ENCODE peak calls at places on chromosome 3, in four cellular contexts. One of them, this sample, is unnamed.

GRCh38 chr3:153439780-153440179 is 277.8 kb downstream of the RAP2B start:
- DNase-seq in spleen: no peak
- DNase-seq in GM12891: no peak
- DNase-seq in SK-N-SH: no peak
- DNase-seq in this sample: no peak

GRCh38 chr3:156332304-156332703 is 211.9 kb downstream of the KCNAB1 start:
- DNase-seq in SK-N-SH: no peak
- DNase-seq in spleen: no peak
- DNase-seq in GM12891: no peak
- DNase-seq in this sample: no peak

GRCh38 chr3:143793971-143794370 is 54.3 kb downstream of the SLC9A9 start:
- DNase-seq in spleen: no peak
- DNase-seq in GM12891: no peak
- DNase-seq in SK-N-SH: no peak
- DNase-seq in this sample: no peak

GRCh38 chr3:156341831-156342416 is 213.0 kb downstream of the SSR3 start:
- DNase-seq in GM12891: peak
- DNase-seq in spleen: no peak
- DNase-seq in SK-N-SH: no peak
- DNase-seq in this sample: no peak

GRCh38 chr3:185766645-185767323 is 58.1 kb downstream of the IGF2BP2 start:
- DNase-seq in spleen: no peak
- DNase-seq in GM12891: no peak
- DNase-seq in SK-N-SH: no peak
- DNase-seq in this sample: no peak

GRCh38 chr3:142984255-142984654 is 17.1 kb upstream of the U2SURP start:
- DNase-seq in spleen: no peak
- DNase-seq in GM12891: no peak
- DNase-seq in SK-N-SH: no peak
- DNase-seq in this sample: no peak

GRCh38 chr3:133574260-133574881 is 885 bp downstream of the CDV3 start:
- DNase-seq in GM12891: peak
- DNase-seq in spleen: peak
- DNase-seq in SK-N-SH: peak
- DNase-seq in this sample: no peak

GRCh38 chr3:43178891-43179366 is 73.0 kb upstream of the POMGNT2 start:
- DNase-seq in SK-N-SH: no peak
- DNase-seq in GM12891: no peak
- DNase-seq in spleen: no peak
- DNase-seq in this sample: no peak

GRCh38 chr3:193714523-193715137 is 121.6 kb downstream of the OPA1 start:
- DNase-seq in SK-N-SH: no peak
- DNase-seq in spleen: no peak
- DNase-seq in GM12891: no peak
- DNase-seq in this sample: no peak

GRCh38 chr3:59046839-59047238 is 3.0 kb downstream of the CFAP20DC start:
- DNase-seq in spleen: no peak
- DNase-seq in GM12891: no peak
- DNase-seq in SK-N-SH: no peak
- DNase-seq in this sample: no peak

GRCh38 chr3:149180057-149180573 is 41.5 kb downstream of the CP start:
- DNase-seq in GM12891: no peak
- DNase-seq in SK-N-SH: no peak
- DNase-seq in spleen: no peak
- DNase-seq in this sample: no peak

GRCh38 chr3:170421147-170421641 is 2.5 kb downstream of the CLDN11 start:
- DNase-seq in spleen: peak
- DNase-seq in SK-N-SH: peak
- DNase-seq in GM12891: no peak
- DNase-seq in this sample: no peak

DNA sequence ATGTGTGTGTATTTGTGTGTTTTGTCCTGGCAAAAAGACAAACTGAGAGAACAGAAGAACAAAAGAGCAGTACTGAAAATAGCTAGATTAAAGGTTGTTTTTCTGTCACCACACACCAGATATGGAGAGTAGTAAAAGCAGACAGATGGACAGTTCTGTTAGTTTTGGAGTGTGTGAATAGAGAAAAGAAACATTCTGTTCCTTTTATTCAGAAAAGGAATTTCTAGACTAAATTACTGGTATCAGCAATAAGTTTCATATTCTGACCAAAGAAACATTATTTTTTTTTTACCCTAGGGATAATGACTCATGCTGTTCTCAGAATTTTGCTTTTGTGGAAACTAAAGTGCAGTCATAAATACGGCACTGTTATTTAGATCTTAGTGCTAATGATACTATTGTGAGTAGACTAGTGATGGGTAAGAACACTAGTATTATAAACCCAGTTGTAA is 32.9 kb downstream of the PIK3CA start:
- DNase-seq in spleen: no peak
- DNase-seq in SK-N-SH: no peak
- DNase-seq in GM12891: no peak
- DNase-seq in this sample: no peak
- TF ChIP-seq POLR2AphosphoS5 in spleen: no peak
- TF ChIP-seq POLR2AphosphoS5 in SK-N-SH: no peak
- TF ChIP-seq POLR2AphosphoS5 in GM12891: no peak
- TF ChIP-seq POLR2AphosphoS5 in this sample: no peak

DNA sequence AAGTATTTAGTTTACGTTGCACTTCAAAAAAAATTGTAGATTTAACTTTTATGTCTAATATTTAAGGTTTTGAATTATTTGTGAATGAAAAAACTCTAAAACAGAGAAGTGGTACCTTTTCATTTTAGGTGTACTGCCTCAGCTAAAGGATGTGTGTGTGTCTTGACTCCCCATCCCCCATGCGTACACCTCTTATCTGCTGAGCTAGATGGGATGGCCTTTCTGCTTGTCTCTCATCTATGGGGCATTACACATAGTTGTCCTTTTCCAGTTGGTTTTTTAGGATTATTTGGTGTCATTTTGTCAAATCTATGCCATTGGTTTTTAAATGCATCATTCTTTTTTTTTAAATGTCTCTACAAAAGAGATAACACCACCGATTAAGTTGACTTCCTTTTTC is 110.9 kb downstream of the FNDC3B start:
- DNase-seq in GM12891: no peak
- DNase-seq in spleen: no peak
- DNase-seq in SK-N-SH: no peak
- DNase-seq in this sample: no peak
- TF ChIP-seq POLR2AphosphoS5 in GM12891: no peak
- TF ChIP-seq POLR2AphosphoS5 in spleen: no peak
- TF ChIP-seq POLR2AphosphoS5 in SK-N-SH: no peak
- TF ChIP-seq POLR2AphosphoS5 in this sample: no peak

DNA sequence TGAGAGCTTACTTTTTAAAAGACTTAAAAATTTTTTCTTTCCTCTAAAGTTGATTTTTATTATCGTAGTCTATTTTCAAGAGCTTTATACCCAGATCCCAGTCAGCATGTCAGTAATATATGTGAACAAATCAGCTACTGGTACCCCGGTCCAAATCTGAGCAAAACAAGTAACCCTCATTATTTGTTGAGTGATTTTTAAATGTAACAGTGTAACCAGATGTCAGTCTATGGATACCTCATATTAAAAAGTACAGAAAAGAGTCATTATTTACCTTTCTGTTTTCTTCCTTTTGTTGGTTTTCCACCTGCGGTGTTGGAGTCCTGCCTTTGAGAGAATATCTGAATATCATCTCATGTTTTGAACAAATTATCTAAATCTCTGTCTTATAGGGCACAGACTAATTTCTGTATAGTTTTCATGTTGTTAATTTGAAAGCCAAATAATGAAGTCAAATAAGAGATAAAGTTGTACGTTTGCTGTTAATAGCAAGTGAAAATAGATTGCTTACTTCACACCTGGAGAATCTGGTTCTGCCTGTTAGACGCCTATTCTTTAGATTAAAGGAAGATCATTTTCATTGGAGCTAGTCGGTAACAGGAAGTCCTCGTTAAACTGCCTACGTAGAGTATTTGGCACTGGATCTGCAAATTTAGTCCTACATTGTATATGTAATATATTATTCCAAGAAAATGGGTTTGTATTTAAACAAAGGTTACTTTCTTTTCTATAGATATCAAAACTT is at the start of gene STX19:
- DNase-seq in SK-N-SH: no peak
- DNase-seq in GM12891: no peak
- DNase-seq in spleen: no peak
- DNase-seq in this sample: no peak
- TF ChIP-seq POLR2AphosphoS5 in SK-N-SH: no peak
- TF ChIP-seq POLR2AphosphoS5 in GM12891: no peak
- TF ChIP-seq POLR2AphosphoS5 in spleen: no peak
- TF ChIP-seq POLR2AphosphoS5 in this sample: no peak

GRCh38 chr3:46935168-46935858 is 41.2 kb downstream of the CCDC12 start:
- DNase-seq in spleen: peak
- DNase-seq in GM12891: no peak
- DNase-seq in SK-N-SH: peak
- DNase-seq in this sample: no peak
- TF ChIP-seq POLR2AphosphoS5 in spleen: no peak
- TF ChIP-seq POLR2AphosphoS5 in GM12891: peak
- TF ChIP-seq POLR2AphosphoS5 in SK-N-SH: peak
- TF ChIP-seq POLR2AphosphoS5 in this sample: no peak

DNA sequence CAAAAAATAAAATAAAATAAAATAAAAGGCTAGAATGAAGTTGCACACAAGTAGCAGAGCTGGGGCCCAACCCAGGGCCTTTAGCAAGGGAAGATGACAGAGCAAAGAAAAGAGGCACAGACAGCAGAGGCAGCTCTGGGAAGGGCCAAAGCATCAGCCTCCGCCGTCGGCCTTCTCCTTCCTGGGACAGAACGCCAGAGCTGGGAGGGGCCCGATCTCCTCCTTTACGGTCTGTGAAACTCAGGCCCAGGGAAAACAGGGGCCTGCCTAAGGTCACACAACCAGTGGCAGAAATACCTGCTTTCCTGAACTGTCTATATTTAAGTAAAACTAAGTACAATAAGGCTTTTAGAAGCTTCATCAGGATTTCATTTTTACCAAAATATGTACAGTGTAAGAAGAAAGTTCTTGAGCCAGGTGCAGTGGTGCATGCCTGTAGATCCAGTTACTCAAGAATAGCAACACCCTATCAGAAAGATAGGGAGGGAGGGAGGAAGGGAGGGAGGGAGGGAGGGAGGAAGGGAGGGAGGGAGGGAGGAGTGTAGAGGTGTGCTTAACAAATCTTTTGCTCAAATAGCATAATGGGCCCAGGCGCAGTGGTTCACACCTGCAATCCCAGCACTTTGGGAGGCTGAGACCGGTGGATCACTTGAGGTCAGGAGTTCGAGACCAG is 43.0 kb upstream of the MUC4 start:
- DNase-seq in GM12891: no peak
- DNase-seq in spleen: no peak
- DNase-seq in SK-N-SH: no peak
- DNase-seq in this sample: no peak
- TF ChIP-seq POLR2AphosphoS5 in GM12891: no peak
- TF ChIP-seq POLR2AphosphoS5 in spleen: no peak
- TF ChIP-seq POLR2AphosphoS5 in SK-N-SH: no peak
- TF ChIP-seq POLR2AphosphoS5 in this sample: no peak

GRCh38 chr3:61925721-61926120 is 364.4 kb downstream of the PTPRG start:
- DNase-seq in SK-N-SH: no peak
- DNase-seq in GM12891: no peak
- DNase-seq in spleen: no peak
- DNase-seq in this sample: no peak
- TF ChIP-seq POLR2AphosphoS5 in SK-N-SH: no peak
- TF ChIP-seq POLR2AphosphoS5 in GM12891: no peak
- TF ChIP-seq POLR2AphosphoS5 in spleen: no peak
- TF ChIP-seq POLR2AphosphoS5 in this sample: no peak

This sample was measured in SK-N-MC.